ENCODE peak calls at places on chromosomes 4 and X, in ten cellular contexts. One of them, this sample, is unnamed.

GRCh38 chr4:109989618-109990017 is 76.9 kb downstream of the EGF start:
- DNase-seq in sciatic nerve: no peak
- DNase-seq in iPS-NIHi11: no peak
- DNase-seq in HCT116: no peak
- DNase-seq in GM10248: no peak
- DNase-seq in body of pancreas: no peak
- DNase-seq in cardiac muscle cell: no peak
- DNase-seq in Ammon's horn: no peak
- DNase-seq in stimulated activated CD8-positive, alpha-beta memory T cell treated with anti-CD3 and anti-CD28 coated beads, Interleukin-4, amount 100 ng/mL, for 1 hour: no peak
- DNase-seq in left ventricle myocardium superior: no peak
- DNase-seq in this sample: no peak

GRCh38 chrX:2692221-2693122 is 1.4 kb downstream of the CD99 start:
- DNase-seq in sciatic nerve: no peak
- DNase-seq in iPS-NIHi11: no peak
- DNase-seq in HCT116: no peak
- DNase-seq in GM10248: no peak
- DNase-seq in body of pancreas: peak; percentile 36
- DNase-seq in cardiac muscle cell: peak; percentile 72
- DNase-seq in Ammon's horn: no peak
- DNase-seq in stimulated activated CD8-positive, alpha-beta memory T cell treated with anti-CD3 and anti-CD28 coated beads, Interleukin-4, amount 100 ng/mL, for 1 hour: no peak
- DNase-seq in left ventricle myocardium superior: peak; percentile 76
- DNase-seq in this sample: no peak

GRCh38 chr4:152961041-152961751 is 25.1 kb downstream of the FHDC1 start:
- DNase-seq in sciatic nerve: no peak
- DNase-seq in iPS-NIHi11: no peak
- DNase-seq in HCT116: no peak
- DNase-seq in GM10248: no peak
- DNase-seq in body of pancreas: no peak
- DNase-seq in cardiac muscle cell: peak; percentile 33
- DNase-seq in Ammon's horn: no peak
- DNase-seq in stimulated activated CD8-positive, alpha-beta memory T cell treated with anti-CD3 and anti-CD28 coated beads, Interleukin-4, amount 100 ng/mL, for 1 hour: no peak
- DNase-seq in left ventricle myocardium superior: no peak
- DNase-seq in this sample: no peak

GRCh38 chrX:20026278-20026677 is 35.4 kb upstream of the BCLAF3 start:
- DNase-seq in sciatic nerve: no peak
- DNase-seq in iPS-NIHi11: no peak
- DNase-seq in HCT116: no peak
- DNase-seq in GM10248: no peak
- DNase-seq in body of pancreas: no peak
- DNase-seq in cardiac muscle cell: peak; percentile 5
- DNase-seq in Ammon's horn: no peak
- DNase-seq in stimulated activated CD8-positive, alpha-beta memory T cell treated with anti-CD3 and anti-CD28 coated beads, Interleukin-4, amount 100 ng/mL, for 1 hour: no peak
- DNase-seq in left ventricle myocardium superior: no peak
- DNase-seq in this sample: no peak

GRCh38 chr4:41256131-41256739 is 493 bp upstream of the UCHL1 start:
- DNase-seq in sciatic nerve: no peak
- DNase-seq in iPS-NIHi11: peak; percentile 21
- DNase-seq in HCT116: no peak
- DNase-seq in GM10248: no peak
- DNase-seq in body of pancreas: no peak
- DNase-seq in cardiac muscle cell: peak; percentile 64
- DNase-seq in Ammon's horn: peak; percentile 35
- DNase-seq in stimulated activated CD8-positive, alpha-beta memory T cell treated with anti-CD3 and anti-CD28 coated beads, Interleukin-4, amount 100 ng/mL, for 1 hour: no peak
- DNase-seq in left ventricle myocardium superior: no peak
- DNase-seq in this sample: peak; percentile 49

GRCh38 chr4:22987861-22988260 is 295.1 kb downstream of the GBA3 start:
- DNase-seq in sciatic nerve: no peak
- DNase-seq in iPS-NIHi11: no peak
- DNase-seq in HCT116: no peak
- DNase-seq in GM10248: no peak
- DNase-seq in body of pancreas: no peak
- DNase-seq in cardiac muscle cell: no peak
- DNase-seq in Ammon's horn: peak; percentile 40
- DNase-seq in stimulated activated CD8-positive, alpha-beta memory T cell treated with anti-CD3 and anti-CD28 coated beads, Interleukin-4, amount 100 ng/mL, for 1 hour: no peak
- DNase-seq in left ventricle myocardium superior: no peak
- DNase-seq in this sample: no peak

GRCh38 chr4:65381648-65382047 is 288.6 kb downstream of the EPHA5 start:
- DNase-seq in sciatic nerve: no peak
- DNase-seq in iPS-NIHi11: no peak
- DNase-seq in HCT116: no peak
- DNase-seq in GM10248: no peak
- DNase-seq in body of pancreas: no peak
- DNase-seq in cardiac muscle cell: no peak
- DNase-seq in Ammon's horn: no peak
- DNase-seq in stimulated activated CD8-positive, alpha-beta memory T cell treated with anti-CD3 and anti-CD28 coated beads, Interleukin-4, amount 100 ng/mL, for 1 hour: no peak
- DNase-seq in left ventricle myocardium superior: no peak
- DNase-seq in this sample: no peak

GRCh38 chr4:90190510-90190909 is 63.3 kb downstream of the CCSER1 start:
- DNase-seq in sciatic nerve: no peak
- DNase-seq in iPS-NIHi11: no peak
- DNase-seq in HCT116: no peak
- DNase-seq in GM10248: no peak
- DNase-seq in body of pancreas: no peak
- DNase-seq in cardiac muscle cell: no peak
- DNase-seq in Ammon's horn: no peak
- DNase-seq in stimulated activated CD8-positive, alpha-beta memory T cell treated with anti-CD3 and anti-CD28 coated beads, Interleukin-4, amount 100 ng/mL, for 1 hour: no peak
- DNase-seq in left ventricle myocardium superior: no peak
- DNase-seq in this sample: no peak

GRCh38 chrX:109624641-109625311 is at the start of gene KCNE5:
- DNase-seq in sciatic nerve: no peak
- DNase-seq in iPS-NIHi11: peak; percentile 76
- DNase-seq in HCT116: no peak
- DNase-seq in GM10248: no peak
- DNase-seq in body of pancreas: no peak
- DNase-seq in cardiac muscle cell: peak; percentile 27
- DNase-seq in Ammon's horn: no peak
- DNase-seq in stimulated activated CD8-positive, alpha-beta memory T cell treated with anti-CD3 and anti-CD28 coated beads, Interleukin-4, amount 100 ng/mL, for 1 hour: no peak
- DNase-seq in left ventricle myocardium superior: peak; percentile 27
- DNase-seq in this sample: no peak

GRCh38 chr4:89314291-89314690 is 6.7 kb upstream of the GPRIN3 start:
- DNase-seq in sciatic nerve: no peak
- DNase-seq in iPS-NIHi11: no peak
- DNase-seq in HCT116: no peak
- DNase-seq in GM10248: no peak
- DNase-seq in body of pancreas: no peak
- DNase-seq in cardiac muscle cell: no peak
- DNase-seq in Ammon's horn: no peak
- DNase-seq in stimulated activated CD8-positive, alpha-beta memory T cell treated with anti-CD3 and anti-CD28 coated beads, Interleukin-4, amount 100 ng/mL, for 1 hour: no peak
- DNase-seq in left ventricle myocardium superior: no peak
- DNase-seq in this sample: no peak

GRCh38 chr4:121072080-121072835 is at the start of gene NDNF:
- DNase-seq in sciatic nerve: peak; percentile 64
- DNase-seq in iPS-NIHi11: peak; percentile 59
- DNase-seq in HCT116: no peak
- DNase-seq in GM10248: peak; percentile 30
- DNase-seq in body of pancreas: peak; percentile 27
- DNase-seq in cardiac muscle cell: peak; percentile 47
- DNase-seq in Ammon's horn: peak; percentile 46
- DNase-seq in stimulated activated CD8-positive, alpha-beta memory T cell treated with anti-CD3 and anti-CD28 coated beads, Interleukin-4, amount 100 ng/mL, for 1 hour: no peak
- DNase-seq in left ventricle myocardium superior: peak; percentile 63
- DNase-seq in this sample: peak; percentile 10

GRCh38 chr4:100935090-100935489 is 412.2 kb downstream of the PPP3CA start:
- DNase-seq in sciatic nerve: no peak
- DNase-seq in iPS-NIHi11: no peak
- DNase-seq in HCT116: peak; percentile 38
- DNase-seq in GM10248: no peak
- DNase-seq in body of pancreas: no peak
- DNase-seq in cardiac muscle cell: no peak
- DNase-seq in Ammon's horn: no peak
- DNase-seq in stimulated activated CD8-positive, alpha-beta memory T cell treated with anti-CD3 and anti-CD28 coated beads, Interleukin-4, amount 100 ng/mL, for 1 hour: no peak
- DNase-seq in left ventricle myocardium superior: no peak
- DNase-seq in this sample: peak; percentile 26

GRCh38 chr4:126777649-126778048 is 855.1 kb upstream of the INTU start:
- DNase-seq in sciatic nerve: no peak
- DNase-seq in iPS-NIHi11: no peak
- DNase-seq in HCT116: no peak
- DNase-seq in GM10248: no peak
- DNase-seq in body of pancreas: no peak
- DNase-seq in cardiac muscle cell: peak; percentile 51
- DNase-seq in Ammon's horn: no peak
- DNase-seq in stimulated activated CD8-positive, alpha-beta memory T cell treated with anti-CD3 and anti-CD28 coated beads, Interleukin-4, amount 100 ng/mL, for 1 hour: no peak
- DNase-seq in left ventricle myocardium superior: no peak
- DNase-seq in this sample: no peak

This sample was measured in pons.